ENCODE peak calls at places on chromosomes 5 and 9, in eight cellular contexts. One of them, this sample, is unnamed.

GRCh38 chr9:14616188-14616982 is 76.8 kb downstream of the ZDHHC21 start:
- DNase-seq in B cell: peak
- DNase-seq in AG04450: peak
- DNase-seq in RWPE1: peak
- DNase-seq in pancreas: no peak
- DNase-seq in spleen: no peak
- DNase-seq in choroid plexus epithelial cell: peak
- DNase-seq in Caco-2: no peak
- DNase-seq in this sample: no peak

GRCh38 chr9:3498691-3499090 is 27.1 kb downstream of the RFX3 start:
- DNase-seq in AG04450: no peak
- DNase-seq in RWPE1: no peak
- DNase-seq in Caco-2: no peak
- DNase-seq in spleen: no peak
- DNase-seq in pancreas: no peak
- DNase-seq in B cell: no peak
- DNase-seq in choroid plexus epithelial cell: peak
- DNase-seq in this sample: no peak

GRCh38 chr5:71586052-71586940 is 844 bp upstream of the MCCC2 start:
- DNase-seq in B cell: no peak
- DNase-seq in AG04450: no peak
- DNase-seq in RWPE1: no peak
- DNase-seq in pancreas: no peak
- DNase-seq in spleen: no peak
- DNase-seq in choroid plexus epithelial cell: peak
- DNase-seq in Caco-2: peak
- DNase-seq in this sample: peak

GRCh38 chr5:80165430-80165829 is 90.4 kb downstream of the SERINC5 start:
- DNase-seq in pancreas: no peak
- DNase-seq in choroid plexus epithelial cell: no peak
- DNase-seq in B cell: no peak
- DNase-seq in spleen: no peak
- DNase-seq in AG04450: no peak
- DNase-seq in RWPE1: no peak
- DNase-seq in Caco-2: peak
- DNase-seq in this sample: no peak

GRCh38 chr5:89281211-89281610 is 398.2 kb upstream of the MEF2C start:
- DNase-seq in choroid plexus epithelial cell: no peak
- DNase-seq in AG04450: no peak
- DNase-seq in pancreas: no peak
- DNase-seq in RWPE1: no peak
- DNase-seq in B cell: no peak
- DNase-seq in Caco-2: no peak
- DNase-seq in spleen: no peak
- DNase-seq in this sample: no peak

GRCh38 chr5:116747881-116748280 is 173.3 kb upstream of the SEMA6A start:
- DNase-seq in spleen: no peak
- DNase-seq in AG04450: no peak
- DNase-seq in choroid plexus epithelial cell: peak
- DNase-seq in Caco-2: no peak
- DNase-seq in B cell: no peak
- DNase-seq in pancreas: no peak
- DNase-seq in RWPE1: no peak
- DNase-seq in this sample: no peak

GRCh38 chr9:675697-676370 is 165.7 kb upstream of the DMRT1 start:
- DNase-seq in AG04450: no peak
- DNase-seq in spleen: no peak
- DNase-seq in B cell: no peak
- DNase-seq in pancreas: no peak
- DNase-seq in choroid plexus epithelial cell: no peak
- DNase-seq in Caco-2: no peak
- DNase-seq in RWPE1: no peak
- DNase-seq in this sample: no peak

GRCh38 chr9:37422289-37423104 is at the start of gene GRHPR:
- DNase-seq in AG04450: no peak
- DNase-seq in Caco-2: peak
- DNase-seq in RWPE1: peak
- DNase-seq in B cell: peak
- DNase-seq in pancreas: peak
- DNase-seq in spleen: peak
- DNase-seq in choroid plexus epithelial cell: peak
- DNase-seq in this sample: peak

GRCh38 chr5:93343570-93343969 is 237.4 kb downstream of the NR2F1-AS1 start:
- DNase-seq in RWPE1: no peak
- DNase-seq in pancreas: no peak
- DNase-seq in B cell: no peak
- DNase-seq in spleen: no peak
- DNase-seq in Caco-2: no peak
- DNase-seq in AG04450: peak
- DNase-seq in choroid plexus epithelial cell: no peak
- DNase-seq in this sample: no peak

GRCh38 chr9:96344458-96345180 is 38.9 kb downstream of the SLC35D2 start:
- DNase-seq in AG04450: peak
- DNase-seq in choroid plexus epithelial cell: peak
- DNase-seq in pancreas: peak
- DNase-seq in RWPE1: peak
- DNase-seq in B cell: no peak
- DNase-seq in spleen: no peak
- DNase-seq in Caco-2: peak
- DNase-seq in this sample: no peak

GRCh38 chr9:101796044-101796443 is 57.6 kb upstream of the GRIN3A start:
- DNase-seq in AG04450: no peak
- DNase-seq in pancreas: no peak
- DNase-seq in choroid plexus epithelial cell: no peak
- DNase-seq in RWPE1: no peak
- DNase-seq in B cell: no peak
- DNase-seq in spleen: no peak
- DNase-seq in Caco-2: no peak
- DNase-seq in this sample: no peak

GRCh38 chr9:77433675-77434445 is 214.3 kb downstream of the GNA14 start:
- DNase-seq in spleen: no peak
- DNase-seq in Caco-2: no peak
- DNase-seq in choroid plexus epithelial cell: peak
- DNase-seq in AG04450: no peak
- DNase-seq in B cell: peak
- DNase-seq in pancreas: peak
- DNase-seq in RWPE1: peak
- DNase-seq in this sample: peak

GRCh38 chr5:122458278-122458872 is 146.3 kb downstream of the SNCAIP start:
- DNase-seq in Caco-2: no peak
- DNase-seq in pancreas: peak
- DNase-seq in B cell: no peak
- DNase-seq in choroid plexus epithelial cell: peak
- DNase-seq in AG04450: no peak
- DNase-seq in RWPE1: peak
- DNase-seq in spleen: no peak
- DNase-seq in this sample: peak

DNA sequence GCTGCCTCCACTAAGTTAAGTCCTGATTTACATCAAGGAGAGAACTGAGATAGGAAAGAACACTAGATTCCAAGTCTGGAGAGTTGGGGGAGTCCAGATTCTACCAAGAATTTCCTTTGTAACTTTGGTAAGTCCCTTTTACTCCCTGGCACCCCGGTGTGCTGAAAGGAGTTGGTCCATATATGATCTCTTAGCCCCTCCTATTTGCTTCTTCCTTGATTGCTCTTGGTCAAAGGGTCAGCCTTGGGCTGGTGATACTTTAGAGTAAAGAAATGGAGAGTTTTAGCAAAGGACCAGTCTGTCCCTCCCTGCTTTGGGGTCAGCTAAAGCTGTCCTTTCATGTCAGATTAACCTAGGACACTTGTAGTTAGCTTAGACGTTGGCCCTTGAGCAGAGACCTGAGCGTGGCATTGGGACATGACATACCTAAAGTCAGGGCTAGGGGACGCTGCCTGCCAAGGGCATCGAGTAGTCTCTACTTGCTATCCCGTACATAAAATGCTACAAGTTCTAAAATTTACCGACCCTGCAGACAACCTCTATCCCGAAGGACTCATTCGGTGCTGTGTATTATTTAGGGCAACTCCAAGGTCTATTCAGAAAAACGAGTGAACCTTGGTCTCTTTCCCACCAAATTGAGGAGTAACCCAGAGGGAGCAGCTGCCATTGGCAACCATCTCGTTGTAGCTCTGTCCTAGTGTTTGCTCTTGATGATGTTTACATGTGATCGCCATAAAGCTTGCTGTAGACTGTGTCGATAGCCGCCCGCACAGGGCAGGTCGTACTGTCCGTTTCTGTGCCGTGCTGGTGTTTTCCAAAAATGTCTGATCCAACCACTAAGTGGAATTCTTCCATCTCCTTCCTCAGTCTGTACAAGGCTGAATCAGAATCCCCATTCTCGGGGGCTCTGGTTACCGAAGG is 94.3 kb downstream of the PDE6A start:
- DNase-seq in B cell: no peak
- DNase-seq in Caco-2: no peak
- DNase-seq in RWPE1: no peak
- DNase-seq in pancreas: no peak
- DNase-seq in spleen: no peak
- DNase-seq in choroid plexus epithelial cell: no peak
- DNase-seq in AG04450: no peak
- DNase-seq in this sample: no peak
- TF ChIP-seq CTCF in B cell: no peak
- TF ChIP-seq CTCF in Caco-2: no peak
- TF ChIP-seq CTCF in RWPE1: no peak
- TF ChIP-seq CTCF in pancreas: no peak
- TF ChIP-seq CTCF in spleen: no peak
- TF ChIP-seq CTCF in choroid plexus epithelial cell: no peak
- TF ChIP-seq CTCF in AG04450: no peak
- TF ChIP-seq CTCF in this sample: no peak

DNA sequence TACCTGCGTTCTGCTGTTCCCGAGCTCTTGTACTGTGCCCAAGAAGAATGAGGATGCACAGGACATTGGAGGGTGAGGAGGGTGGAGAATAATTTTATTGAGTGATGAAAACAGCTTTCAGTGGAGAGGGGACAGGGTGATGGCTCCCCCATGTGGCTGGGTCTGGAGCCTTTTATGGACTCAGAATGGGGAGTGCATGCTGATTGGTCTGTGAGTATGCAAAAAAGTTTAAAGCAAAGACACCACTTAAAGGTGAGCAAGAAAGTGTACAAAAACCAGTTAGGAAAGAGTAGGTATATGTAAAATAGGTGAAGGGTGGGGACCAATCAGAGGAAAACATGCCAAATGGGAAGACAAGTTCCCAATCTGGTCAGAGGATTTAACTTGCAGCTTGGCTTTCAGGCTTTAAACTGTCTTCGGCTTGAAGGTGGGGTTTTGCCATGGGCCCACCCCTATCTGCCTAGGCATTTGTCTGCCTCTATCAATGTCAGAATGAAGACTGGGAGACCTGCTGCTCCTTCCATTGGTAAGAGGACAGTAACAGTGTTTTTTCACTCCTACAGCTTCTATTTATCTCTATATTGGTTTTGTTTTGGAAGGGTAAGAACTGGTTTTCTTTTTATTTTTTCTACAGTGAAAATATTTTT is 118.0 kb upstream of the RAI14 start:
- DNase-seq in Caco-2: no peak
- DNase-seq in RWPE1: no peak
- DNase-seq in choroid plexus epithelial cell: no peak
- DNase-seq in B cell: no peak
- DNase-seq in spleen: no peak
- DNase-seq in AG04450: no peak
- DNase-seq in pancreas: peak
- DNase-seq in this sample: no peak
- TF ChIP-seq CTCF in Caco-2: no peak
- TF ChIP-seq CTCF in RWPE1: no peak
- TF ChIP-seq CTCF in choroid plexus epithelial cell: peak
- TF ChIP-seq CTCF in B cell: no peak
- TF ChIP-seq CTCF in spleen: no peak
- TF ChIP-seq CTCF in AG04450: peak
- TF ChIP-seq CTCF in pancreas: no peak
- TF ChIP-seq CTCF in this sample: no peak

GRCh38 chr9:33815781-33816180 is 1.2 kb upstream of the UBE2R2 start:
- DNase-seq in B cell: no peak
- DNase-seq in AG04450: no peak
- DNase-seq in spleen: no peak
- DNase-seq in Caco-2: no peak
- DNase-seq in RWPE1: no peak
- DNase-seq in pancreas: no peak
- DNase-seq in choroid plexus epithelial cell: no peak
- DNase-seq in this sample: no peak

GRCh38 chr9:33814816-33815215 is 2.1 kb upstream of the UBE2R2 start:
- DNase-seq in AG04450: no peak
- DNase-seq in B cell: peak
- DNase-seq in RWPE1: no peak
- DNase-seq in pancreas: no peak
- DNase-seq in Caco-2: no peak
- DNase-seq in choroid plexus epithelial cell: no peak
- DNase-seq in spleen: no peak
- DNase-seq in this sample: no peak

GRCh38 chr9:33818167-33818831 is 1.3 kb downstream of the UBE2R2 start:
- DNase-seq in pancreas: peak
- DNase-seq in B cell: peak
- DNase-seq in Caco-2: no peak
- DNase-seq in AG04450: no peak
- DNase-seq in choroid plexus epithelial cell: no peak
- DNase-seq in spleen: no peak
- DNase-seq in RWPE1: no peak
- DNase-seq in this sample: peak

GRCh38 chr9:33817327-33818166 is 587 bp downstream of the UBE2R2 start:
- DNase-seq in spleen: peak
- DNase-seq in Caco-2: peak
- DNase-seq in pancreas: peak
- DNase-seq in AG04450: no peak
- DNase-seq in choroid plexus epithelial cell: peak
- DNase-seq in B cell: peak
- DNase-seq in RWPE1: peak
- DNase-seq in this sample: peak

GRCh38 chr9:33816327-33817252 is at the start of gene UBE2R2:
- DNase-seq in choroid plexus epithelial cell: peak
- DNase-seq in B cell: peak
- DNase-seq in spleen: peak
- DNase-seq in Caco-2: peak
- DNase-seq in RWPE1: peak
- DNase-seq in AG04450: peak
- DNase-seq in pancreas: peak
- DNase-seq in this sample: peak
- TF ChIP-seq CTCF in choroid plexus epithelial cell: no peak
- TF ChIP-seq CTCF in B cell: no peak
- TF ChIP-seq CTCF in spleen: no peak
- TF ChIP-seq CTCF in Caco-2: no peak
- TF ChIP-seq CTCF in RWPE1: no peak
- TF ChIP-seq CTCF in AG04450: no peak
- TF ChIP-seq CTCF in pancreas: no peak
- TF ChIP-seq CTCF in this sample: no peak

DNA sequence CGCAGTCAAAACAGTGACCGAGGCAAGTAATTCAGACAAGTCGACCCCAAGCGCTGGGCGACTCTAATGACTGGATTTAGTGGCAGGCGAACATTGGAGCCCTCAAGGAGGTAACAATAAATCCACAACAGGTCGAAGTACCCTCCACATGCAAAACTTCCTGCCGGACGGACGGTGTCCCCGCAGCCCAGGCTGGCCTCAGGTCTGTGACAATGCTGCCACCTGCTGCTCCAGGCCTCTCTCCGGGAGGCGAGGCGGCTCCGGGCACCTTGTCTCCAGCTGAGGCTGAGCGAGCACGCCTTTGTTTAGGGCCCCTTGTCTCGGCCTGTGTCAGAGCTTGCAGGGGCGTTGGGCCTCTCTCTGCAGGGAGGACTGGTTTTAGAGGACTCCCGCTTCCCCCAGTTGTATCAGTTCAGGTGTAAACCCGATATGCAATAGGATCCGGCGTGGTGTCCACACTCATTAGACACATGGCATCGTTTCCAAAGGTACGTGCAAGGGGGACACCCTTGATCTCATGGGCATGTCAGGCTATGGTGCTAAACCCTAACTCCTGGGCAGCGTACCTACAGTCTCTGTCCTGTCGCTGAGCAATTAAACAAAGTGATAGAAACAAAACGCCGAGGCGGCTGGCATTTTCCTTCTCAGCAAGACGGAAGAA is 628.0 kb upstream of the ADAMTS16 start:
- DNase-seq in Caco-2: peak
- DNase-seq in spleen: no peak
- DNase-seq in B cell: no peak
- DNase-seq in pancreas: peak
- DNase-seq in RWPE1: peak
- DNase-seq in choroid plexus epithelial cell: no peak
- DNase-seq in AG04450: no peak
- DNase-seq in this sample: no peak
- TF ChIP-seq CTCF in Caco-2: no peak
- TF ChIP-seq CTCF in spleen: no peak
- TF ChIP-seq CTCF in B cell: no peak
- TF ChIP-seq CTCF in pancreas: peak
- TF ChIP-seq CTCF in RWPE1: peak
- TF ChIP-seq CTCF in choroid plexus epithelial cell: no peak
- TF ChIP-seq CTCF in AG04450: no peak
- TF ChIP-seq CTCF in this sample: no peak

This sample was measured in activated CD8-positive, alpha-beta T cell treated with anti-CD3 and anti-CD28 coated beads for 36 hours.